ENCODE peak calls at places on chromosomes 2 and 18, in ten cellular contexts. Z is SK-N-SH, M is stomach, F is breast epithelium, R is GM12878, L is Panc1, T is K562, G is SK-N-MC, C is spleen, Y is endothelial cell of umbilical vein. W is an unnamed sample.
A peak's percentile ranks its signal among the peaks of the same experiment; 100 is the strongest.

GRCh38 chr18:9790261-9790660 is 82.2 kb downstream of the RAB31 start:
- DNase-seq in Z (no peak), M (no peak), F (no peak), R (no peak), L (no peak), T (no peak), G (no peak), C (no peak), Y (no peak), W (no peak)

GRCh38 chr18:46275370-46275769 is 171.2 kb downstream of the HAUS1 start:
- DNase-seq in Z (no peak), M (no peak), F (no peak), R (no peak), L (no peak), T (no peak), G (no peak), C (no peak), Y (no peak), W (no peak)

GRCh38 chr18:470661-471501 is 29.6 kb downstream of the COLEC12 start:
- DNase-seq in Z (no peak), M (no peak), F (no peak), R (no peak), L (no peak), T (no peak), G (no peak), C (no peak), Y (peak; percentile 57), W (no peak)

GRCh38 chr18:47748093-47748796 is 182.2 kb downstream of the SMAD2 start:
- DNase-seq in Z (no peak), M (peak; percentile 24), F (no peak), R (no peak), L (no peak), T (no peak), G (no peak), C (no peak), Y (no peak), W (no peak)

GRCh38 chr18:32930695-32931301 is 158.0 kb upstream of the KLHL14 start:
- DNase-seq in Z (peak; percentile 58), M (no peak), F (no peak), R (no peak), L (no peak), T (peak; percentile 10), G (no peak), C (no peak), Y (peak; percentile 47), W (no peak)

GRCh38 chr2:224042191-224042696 is 3.2 kb upstream of the SERPINE2 start:
- DNase-seq in Z (no peak), M (no peak), F (no peak), R (no peak), L (no peak), T (no peak), G (no peak), C (no peak), Y (no peak), W (no peak)

GRCh38 chr2:63861220-63861822 is 19.6 kb downstream of the UGP2 start:
- DNase-seq in Z (peak; percentile 47), M (peak; percentile 60), F (no peak), R (no peak), L (no peak), T (peak; percentile 50), G (no peak), C (no peak), Y (peak; percentile 79), W (no peak)

GRCh38 chr2:183541766-183542165 is 417.5 kb downstream of the NUP35 start:
- DNase-seq in Z (no peak), M (no peak), F (no peak), R (no peak), L (no peak), T (no peak), G (no peak), C (no peak), Y (no peak), W (no peak)

GRCh38 chr2:43877782-43878464 is 39.2 kb downstream of the ABCG8 start:
- DNase-seq in Z (peak; percentile 87), M (peak; percentile 79), F (peak; percentile 72), R (peak; percentile 15), L (peak; percentile 55), T (peak; percentile 81), G (peak; percentile 26), C (no peak), Y (peak; percentile 59), W (peak; percentile 63)

GRCh38 chr2:207333599-207334308 is 168.0 kb upstream of the KLF7 start:
- DNase-seq in Z (no peak), M (no peak), F (no peak), R (no peak), L (no peak), T (no peak), G (no peak), C (no peak), Y (no peak), W (no peak)
- TF ChIP-seq POLR2AphosphoS5 in Z (no peak), M (no peak), F (no peak), R (no peak), L (no peak), T (no peak), G (no peak), C (no peak), Y (no peak), W (no peak)

GRCh38 chr2:200406379-200406778 is 99.9 kb downstream of the SPATS2L start:
- DNase-seq in Z (no peak), M (no peak), F (no peak), R (no peak), L (no peak), T (no peak), G (no peak), C (no peak), Y (peak; percentile 85), W (no peak)
- H3K9me3 ChIP-seq in Z (no peaks in the 10 kb centered on the region), M (no peaks in the 10 kb centered on the region), F (no peaks in the 10 kb centered on the region), R (no peaks in the 10 kb centered on the region), L (peaks cover 6% of the 10 kb centered on the region), T (no peaks in the 10 kb centered on the region), G (no peaks in the 10 kb centered on the region), C (no peaks in the 10 kb centered on the region), Y (no peaks in the 10 kb centered on the region), W (no peaks in the 10 kb centered on the region)

DNA sequence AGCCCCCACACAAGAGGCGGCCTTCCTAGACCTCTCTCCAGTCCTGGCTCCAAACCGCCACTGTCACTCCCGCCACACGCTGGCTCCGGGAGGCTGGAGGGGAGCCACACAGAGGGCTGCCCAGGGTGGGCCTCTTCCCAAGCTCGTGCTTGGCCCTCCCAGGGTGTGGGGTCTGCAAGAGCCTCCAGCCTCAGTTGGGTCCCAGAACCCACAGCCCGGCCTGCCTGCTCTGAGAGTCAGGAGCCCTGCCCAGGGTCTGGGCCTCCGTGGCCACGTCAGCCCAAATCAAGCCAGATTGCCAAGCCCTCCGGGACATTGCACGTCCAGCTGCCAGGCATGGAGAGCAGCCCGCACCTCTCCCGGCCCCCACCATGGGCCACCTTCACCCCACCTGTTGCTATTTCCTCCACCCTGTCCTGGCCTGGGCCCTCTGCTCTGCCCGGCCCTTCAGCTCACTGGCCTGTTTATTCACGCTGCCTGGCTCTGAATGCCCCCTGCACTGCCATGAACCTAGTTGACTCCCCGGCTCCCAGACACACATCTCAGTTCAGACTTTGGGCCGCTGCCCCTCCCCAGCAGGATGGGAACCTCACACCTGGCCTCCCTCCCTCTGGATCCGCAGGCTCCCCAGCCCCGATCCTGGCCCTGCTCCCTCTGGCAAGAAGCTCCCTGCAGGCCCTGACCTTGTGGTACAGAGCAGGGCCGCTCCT is 61.0 kb downstream of the BIN1 start:
- DNase-seq in Z (peak; percentile 29), M (peak; percentile 23), F (peak; percentile 47), R (no peak), L (no peak), T (no peak), G (no peak), C (peak; percentile 75), Y (no peak), W (no peak)
- TF ChIP-seq POLR2AphosphoS5 in Z (no peak), M (no peak), F (no peak), R (no peak), L (no peak), T (no peak), G (no peak), C (peak; percentile 12), Y (no peak), W (no peak)

GRCh38 chr18:43952398-43952797 is 675.1 kb upstream of the SYT4 start:
- DNase-seq in Z (no peak), M (no peak), F (no peak), R (no peak), L (no peak), T (no peak), G (no peak), C (no peak), Y (no peak), W (no peak)

GRCh38 chr18:43950062-43950461 is 672.8 kb upstream of the SYT4 start:
- DNase-seq in Z (no peak), M (no peak), F (no peak), R (no peak), L (no peak), T (no peak), G (no peak), C (no peak), Y (no peak), W (no peak)

DNA sequence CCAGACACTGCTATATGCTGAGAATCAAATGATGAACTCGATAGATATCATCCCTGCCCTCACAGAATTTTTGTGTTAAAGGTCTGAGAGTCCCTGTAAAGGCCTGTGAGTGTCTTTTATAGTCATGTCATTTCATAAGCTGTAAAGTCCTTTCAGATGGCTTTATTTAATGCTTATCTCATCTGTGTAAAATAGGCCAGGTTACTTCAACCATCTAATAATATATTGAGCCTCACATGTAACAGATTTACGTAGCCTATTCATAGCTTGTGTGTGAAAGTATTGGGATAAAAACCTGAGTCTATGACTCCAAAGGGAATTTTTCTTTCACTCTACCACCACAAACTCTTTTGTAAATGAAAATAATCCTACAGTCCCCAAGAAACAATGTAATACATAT is 672.0 kb upstream of the SYT4 start:
- DNase-seq in Z (no peak), M (no peak), F (no peak), R (no peak), L (no peak), T (no peak), G (no peak), C (no peak), Y (no peak), W (no peak)
- H3K9me3 ChIP-seq in Z (no peaks in the 10 kb centered on the region), M (peaks cover 11% of the 10 kb centered on the region), F (peaks cover 12% of the 10 kb centered on the region), R (no peaks in the 10 kb centered on the region), L (no peaks in the 10 kb centered on the region), T (no peaks in the 10 kb centered on the region), G (no peaks in the 10 kb centered on the region), C (no peaks in the 10 kb centered on the region), Y (no peaks in the 10 kb centered on the region), W (peaks cover 7% of the 10 kb centered on the region)

DNA sequence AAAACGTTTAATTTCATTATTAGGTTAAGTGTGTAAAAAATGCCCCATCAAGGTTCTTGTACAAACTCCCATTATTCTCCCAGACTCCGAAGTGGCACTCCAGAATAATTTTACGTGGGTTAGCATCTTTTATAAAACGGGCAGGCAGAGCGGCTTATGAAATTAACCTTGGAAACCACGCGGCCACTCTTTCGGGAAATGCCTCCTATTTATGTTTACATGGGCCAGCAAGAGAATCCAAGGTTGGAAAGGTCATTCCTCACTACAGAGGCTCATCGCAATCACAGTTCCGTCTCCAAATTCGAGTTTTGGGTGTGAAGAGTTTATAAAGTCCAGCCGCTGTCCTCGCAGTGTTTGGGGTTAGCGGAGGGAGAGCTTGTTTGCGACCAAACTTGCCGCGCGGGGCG is 1.2 kb upstream of the IMPA2 start:
- DNase-seq in Z (no peak), M (no peak), F (no peak), R (no peak), L (no peak), T (peak; percentile 10), G (no peak), C (no peak), Y (no peak), W (no peak)
- TF ChIP-seq POLR2AphosphoS5 in Z (no peak), M (no peak), F (no peak), R (no peak), L (no peak), T (no peak), G (no peak), C (no peak), Y (no peak), W (no peak)

GRCh38 chr2:11562011-11562410 is 28.2 kb downstream of the GREB1 start:
- DNase-seq in Z (no peak), M (peak; percentile 9), F (no peak), R (no peak), L (no peak), T (peak; percentile 40), G (no peak), C (no peak), Y (no peak), W (no peak)
- H3K9me3 ChIP-seq in Z (no peaks in the 10 kb centered on the region), M (no peaks in the 10 kb centered on the region), F (no peaks in the 10 kb centered on the region), R (no peaks in the 10 kb centered on the region), L (no peaks in the 10 kb centered on the region), T (no peaks in the 10 kb centered on the region), G (no peaks in the 10 kb centered on the region), C (no peaks in the 10 kb centered on the region), Y (no peaks in the 10 kb centered on the region), W (no peaks in the 10 kb centered on the region)